ENCODE peak calls at places on chromosomes 1 and 21, in ten cellular contexts. One of them, this sample, is unnamed.

GRCh38 chr1:33256701-33257387 is 552 bp downstream of the ZNF362 start:
- DNase-seq in kidney tubule cell: peak
- DNase-seq in activated T-cell treated with anti-CD3 and anti-CD28 coated beads, Interleukin-2, amount 50 U/mL, for 1 hour: peak
- DNase-seq in psoas muscle: peak
- DNase-seq in ELR: peak
- DNase-seq in HTR-8/SVneo: no peak
- DNase-seq in smooth muscle cell of the brain vasculature: peak
- DNase-seq in ureter: peak
- DNase-seq in stimulated activated CD4-positive, alpha-beta T cell treated with anti-CD3 and anti-CD28 coated beads, Interleukin-2, amount 100 ng/mL, for 24 hours: peak
- DNase-seq in body of pancreas: peak
- DNase-seq in this sample: no peak

GRCh38 chr21:38343691-38344090 is 86.9 kb downstream of the KCNJ15 start:
- DNase-seq in kidney tubule cell: peak
- DNase-seq in activated T-cell treated with anti-CD3 and anti-CD28 coated beads, Interleukin-2, amount 50 U/mL, for 1 hour: no peak
- DNase-seq in psoas muscle: no peak
- DNase-seq in ELR: no peak
- DNase-seq in HTR-8/SVneo: no peak
- DNase-seq in smooth muscle cell of the brain vasculature: no peak
- DNase-seq in ureter: peak
- DNase-seq in stimulated activated CD4-positive, alpha-beta T cell treated with anti-CD3 and anti-CD28 coated beads, Interleukin-2, amount 100 ng/mL, for 24 hours: no peak
- DNase-seq in body of pancreas: peak
- DNase-seq in this sample: no peak

GRCh38 chr1:50959303-50959912 is 659 bp downstream of the FAF1 start:
- DNase-seq in kidney tubule cell: peak
- DNase-seq in activated T-cell treated with anti-CD3 and anti-CD28 coated beads, Interleukin-2, amount 50 U/mL, for 1 hour: no peak
- DNase-seq in psoas muscle: peak
- DNase-seq in ELR: peak
- DNase-seq in HTR-8/SVneo: no peak
- DNase-seq in smooth muscle cell of the brain vasculature: no peak
- DNase-seq in ureter: no peak
- DNase-seq in stimulated activated CD4-positive, alpha-beta T cell treated with anti-CD3 and anti-CD28 coated beads, Interleukin-2, amount 100 ng/mL, for 24 hours: no peak
- DNase-seq in body of pancreas: no peak
- DNase-seq in this sample: no peak

GRCh38 chr1:75632350-75632949 is 21.5 kb upstream of the SLC44A5 start:
- DNase-seq in kidney tubule cell: peak
- DNase-seq in activated T-cell treated with anti-CD3 and anti-CD28 coated beads, Interleukin-2, amount 50 U/mL, for 1 hour: no peak
- DNase-seq in psoas muscle: no peak
- DNase-seq in ELR: peak
- DNase-seq in HTR-8/SVneo: no peak
- DNase-seq in smooth muscle cell of the brain vasculature: no peak
- DNase-seq in ureter: no peak
- DNase-seq in stimulated activated CD4-positive, alpha-beta T cell treated with anti-CD3 and anti-CD28 coated beads, Interleukin-2, amount 100 ng/mL, for 24 hours: no peak
- DNase-seq in body of pancreas: no peak
- DNase-seq in this sample: no peak

GRCh38 chr1:202286622-202287097 is 55.1 kb downstream of the UBE2T start:
- DNase-seq in kidney tubule cell: peak
- DNase-seq in activated T-cell treated with anti-CD3 and anti-CD28 coated beads, Interleukin-2, amount 50 U/mL, for 1 hour: no peak
- DNase-seq in psoas muscle: peak
- DNase-seq in ELR: no peak
- DNase-seq in HTR-8/SVneo: no peak
- DNase-seq in smooth muscle cell of the brain vasculature: no peak
- DNase-seq in ureter: peak
- DNase-seq in stimulated activated CD4-positive, alpha-beta T cell treated with anti-CD3 and anti-CD28 coated beads, Interleukin-2, amount 100 ng/mL, for 24 hours: no peak
- DNase-seq in body of pancreas: peak
- DNase-seq in this sample: no peak

GRCh38 chr1:110672001-110672752 is 2.6 kb downstream of the KCNA3 start:
- DNase-seq in kidney tubule cell: no peak
- DNase-seq in activated T-cell treated with anti-CD3 and anti-CD28 coated beads, Interleukin-2, amount 50 U/mL, for 1 hour: peak
- DNase-seq in psoas muscle: no peak
- DNase-seq in ELR: peak
- DNase-seq in HTR-8/SVneo: no peak
- DNase-seq in smooth muscle cell of the brain vasculature: no peak
- DNase-seq in ureter: no peak
- DNase-seq in stimulated activated CD4-positive, alpha-beta T cell treated with anti-CD3 and anti-CD28 coated beads, Interleukin-2, amount 100 ng/mL, for 24 hours: peak
- DNase-seq in body of pancreas: no peak
- DNase-seq in this sample: no peak

GRCh38 chr1:101170506-101171050 is 66.2 kb upstream of the S1PR1 start:
- DNase-seq in kidney tubule cell: no peak
- DNase-seq in activated T-cell treated with anti-CD3 and anti-CD28 coated beads, Interleukin-2, amount 50 U/mL, for 1 hour: no peak
- DNase-seq in psoas muscle: no peak
- DNase-seq in ELR: no peak
- DNase-seq in HTR-8/SVneo: no peak
- DNase-seq in smooth muscle cell of the brain vasculature: no peak
- DNase-seq in ureter: no peak
- DNase-seq in stimulated activated CD4-positive, alpha-beta T cell treated with anti-CD3 and anti-CD28 coated beads, Interleukin-2, amount 100 ng/mL, for 24 hours: no peak
- DNase-seq in body of pancreas: no peak
- DNase-seq in this sample: no peak

GRCh38 chr1:31583995-31584868 is 7.9 kb downstream of the TINAGL1 start:
- DNase-seq in kidney tubule cell: peak
- DNase-seq in activated T-cell treated with anti-CD3 and anti-CD28 coated beads, Interleukin-2, amount 50 U/mL, for 1 hour: no peak
- DNase-seq in psoas muscle: peak
- DNase-seq in ELR: peak
- DNase-seq in HTR-8/SVneo: peak
- DNase-seq in smooth muscle cell of the brain vasculature: no peak
- DNase-seq in ureter: peak
- DNase-seq in stimulated activated CD4-positive, alpha-beta T cell treated with anti-CD3 and anti-CD28 coated beads, Interleukin-2, amount 100 ng/mL, for 24 hours: no peak
- DNase-seq in body of pancreas: peak
- DNase-seq in this sample: no peak

GRCh38 chr1:197672347-197672746 is 102.9 kb downstream of the DENND1B start:
- DNase-seq in kidney tubule cell: no peak
- DNase-seq in activated T-cell treated with anti-CD3 and anti-CD28 coated beads, Interleukin-2, amount 50 U/mL, for 1 hour: no peak
- DNase-seq in psoas muscle: no peak
- DNase-seq in ELR: no peak
- DNase-seq in HTR-8/SVneo: no peak
- DNase-seq in smooth muscle cell of the brain vasculature: no peak
- DNase-seq in ureter: no peak
- DNase-seq in stimulated activated CD4-positive, alpha-beta T cell treated with anti-CD3 and anti-CD28 coated beads, Interleukin-2, amount 100 ng/mL, for 24 hours: no peak
- DNase-seq in body of pancreas: no peak
- DNase-seq in this sample: no peak

GRCh38 chr1:198166900-198167299 is 10.1 kb downstream of the NEK7 start:
- DNase-seq in kidney tubule cell: no peak
- DNase-seq in activated T-cell treated with anti-CD3 and anti-CD28 coated beads, Interleukin-2, amount 50 U/mL, for 1 hour: no peak
- DNase-seq in psoas muscle: no peak
- DNase-seq in ELR: no peak
- DNase-seq in HTR-8/SVneo: no peak
- DNase-seq in smooth muscle cell of the brain vasculature: no peak
- DNase-seq in ureter: no peak
- DNase-seq in stimulated activated CD4-positive, alpha-beta T cell treated with anti-CD3 and anti-CD28 coated beads, Interleukin-2, amount 100 ng/mL, for 24 hours: no peak
- DNase-seq in body of pancreas: no peak
- DNase-seq in this sample: no peak

GRCh38 chr1:53525595-53525994 is 66.4 kb downstream of the DMRTB1 start:
- DNase-seq in kidney tubule cell: no peak
- DNase-seq in activated T-cell treated with anti-CD3 and anti-CD28 coated beads, Interleukin-2, amount 50 U/mL, for 1 hour: no peak
- DNase-seq in psoas muscle: no peak
- DNase-seq in ELR: peak
- DNase-seq in HTR-8/SVneo: no peak
- DNase-seq in smooth muscle cell of the brain vasculature: no peak
- DNase-seq in ureter: no peak
- DNase-seq in stimulated activated CD4-positive, alpha-beta T cell treated with anti-CD3 and anti-CD28 coated beads, Interleukin-2, amount 100 ng/mL, for 24 hours: no peak
- DNase-seq in body of pancreas: no peak
- DNase-seq in this sample: no peak

GRCh38 chr21:17370750-17371325 is 142.0 kb upstream of the CXADR start:
- DNase-seq in kidney tubule cell: no peak
- DNase-seq in activated T-cell treated with anti-CD3 and anti-CD28 coated beads, Interleukin-2, amount 50 U/mL, for 1 hour: no peak
- DNase-seq in psoas muscle: no peak
- DNase-seq in ELR: peak
- DNase-seq in HTR-8/SVneo: no peak
- DNase-seq in smooth muscle cell of the brain vasculature: no peak
- DNase-seq in ureter: no peak
- DNase-seq in stimulated activated CD4-positive, alpha-beta T cell treated with anti-CD3 and anti-CD28 coated beads, Interleukin-2, amount 100 ng/mL, for 24 hours: no peak
- DNase-seq in body of pancreas: no peak
- DNase-seq in this sample: no peak

GRCh38 chr1:197319631-197320030 is 51.6 kb downstream of the CRB1 start:
- DNase-seq in kidney tubule cell: no peak
- DNase-seq in activated T-cell treated with anti-CD3 and anti-CD28 coated beads, Interleukin-2, amount 50 U/mL, for 1 hour: no peak
- DNase-seq in psoas muscle: no peak
- DNase-seq in ELR: no peak
- DNase-seq in HTR-8/SVneo: no peak
- DNase-seq in smooth muscle cell of the brain vasculature: no peak
- DNase-seq in ureter: no peak
- DNase-seq in stimulated activated CD4-positive, alpha-beta T cell treated with anti-CD3 and anti-CD28 coated beads, Interleukin-2, amount 100 ng/mL, for 24 hours: no peak
- DNase-seq in body of pancreas: no peak
- DNase-seq in this sample: no peak

GRCh38 chr1:62285984-62286481 is 33.2 kb downstream of the KANK4 start:
- DNase-seq in kidney tubule cell: peak
- DNase-seq in activated T-cell treated with anti-CD3 and anti-CD28 coated beads, Interleukin-2, amount 50 U/mL, for 1 hour: no peak
- DNase-seq in psoas muscle: no peak
- DNase-seq in ELR: no peak
- DNase-seq in HTR-8/SVneo: no peak
- DNase-seq in smooth muscle cell of the brain vasculature: no peak
- DNase-seq in ureter: no peak
- DNase-seq in stimulated activated CD4-positive, alpha-beta T cell treated with anti-CD3 and anti-CD28 coated beads, Interleukin-2, amount 100 ng/mL, for 24 hours: no peak
- DNase-seq in body of pancreas: peak
- DNase-seq in this sample: no peak

GRCh38 chr1:212162635-212163034 is 122.6 kb upstream of the PPP2R5A start:
- DNase-seq in kidney tubule cell: peak
- DNase-seq in activated T-cell treated with anti-CD3 and anti-CD28 coated beads, Interleukin-2, amount 50 U/mL, for 1 hour: no peak
- DNase-seq in psoas muscle: no peak
- DNase-seq in ELR: no peak
- DNase-seq in HTR-8/SVneo: no peak
- DNase-seq in smooth muscle cell of the brain vasculature: peak
- DNase-seq in ureter: peak
- DNase-seq in stimulated activated CD4-positive, alpha-beta T cell treated with anti-CD3 and anti-CD28 coated beads, Interleukin-2, amount 100 ng/mL, for 24 hours: no peak
- DNase-seq in body of pancreas: no peak
- DNase-seq in this sample: no peak

GRCh38 chr1:165882168-165882837 is 54.9 kb downstream of the UCK2 start:
- DNase-seq in kidney tubule cell: no peak
- DNase-seq in activated T-cell treated with anti-CD3 and anti-CD28 coated beads, Interleukin-2, amount 50 U/mL, for 1 hour: no peak
- DNase-seq in psoas muscle: no peak
- DNase-seq in ELR: peak
- DNase-seq in HTR-8/SVneo: no peak
- DNase-seq in smooth muscle cell of the brain vasculature: no peak
- DNase-seq in ureter: no peak
- DNase-seq in stimulated activated CD4-positive, alpha-beta T cell treated with anti-CD3 and anti-CD28 coated beads, Interleukin-2, amount 100 ng/mL, for 24 hours: no peak
- DNase-seq in body of pancreas: no peak
- DNase-seq in this sample: no peak

GRCh38 chr1:41365772-41366427 is 4.7 kb downstream of the FOXO6 start:
- DNase-seq in kidney tubule cell: peak
- DNase-seq in activated T-cell treated with anti-CD3 and anti-CD28 coated beads, Interleukin-2, amount 50 U/mL, for 1 hour: peak
- DNase-seq in psoas muscle: no peak
- DNase-seq in ELR: no peak
- DNase-seq in HTR-8/SVneo: peak
- DNase-seq in smooth muscle cell of the brain vasculature: no peak
- DNase-seq in ureter: no peak
- DNase-seq in stimulated activated CD4-positive, alpha-beta T cell treated with anti-CD3 and anti-CD28 coated beads, Interleukin-2, amount 100 ng/mL, for 24 hours: no peak
- DNase-seq in body of pancreas: peak
- DNase-seq in this sample: no peak

GRCh38 chr1:160575112-160575664 is 4.1 kb downstream of the CD84 start:
- DNase-seq in kidney tubule cell: no peak
- DNase-seq in activated T-cell treated with anti-CD3 and anti-CD28 coated beads, Interleukin-2, amount 50 U/mL, for 1 hour: no peak
- DNase-seq in psoas muscle: no peak
- DNase-seq in ELR: no peak
- DNase-seq in HTR-8/SVneo: no peak
- DNase-seq in smooth muscle cell of the brain vasculature: no peak
- DNase-seq in ureter: no peak
- DNase-seq in stimulated activated CD4-positive, alpha-beta T cell treated with anti-CD3 and anti-CD28 coated beads, Interleukin-2, amount 100 ng/mL, for 24 hours: no peak
- DNase-seq in body of pancreas: no peak
- DNase-seq in this sample: no peak

GRCh38 chr1:228882785-228883450 is 147.6 kb downstream of the RHOU start:
- DNase-seq in kidney tubule cell: no peak
- DNase-seq in activated T-cell treated with anti-CD3 and anti-CD28 coated beads, Interleukin-2, amount 50 U/mL, for 1 hour: no peak
- DNase-seq in psoas muscle: no peak
- DNase-seq in ELR: no peak
- DNase-seq in HTR-8/SVneo: no peak
- DNase-seq in smooth muscle cell of the brain vasculature: no peak
- DNase-seq in ureter: peak
- DNase-seq in stimulated activated CD4-positive, alpha-beta T cell treated with anti-CD3 and anti-CD28 coated beads, Interleukin-2, amount 100 ng/mL, for 24 hours: no peak
- DNase-seq in body of pancreas: no peak
- DNase-seq in this sample: no peak

GRCh38 chr1:2315711-2316450 is 75.5 kb downstream of the MORN1 start:
- DNase-seq in kidney tubule cell: no peak
- DNase-seq in activated T-cell treated with anti-CD3 and anti-CD28 coated beads, Interleukin-2, amount 50 U/mL, for 1 hour: no peak
- DNase-seq in psoas muscle: no peak
- DNase-seq in ELR: no peak
- DNase-seq in HTR-8/SVneo: no peak
- DNase-seq in smooth muscle cell of the brain vasculature: no peak
- DNase-seq in ureter: no peak
- DNase-seq in stimulated activated CD4-positive, alpha-beta T cell treated with anti-CD3 and anti-CD28 coated beads, Interleukin-2, amount 100 ng/mL, for 24 hours: no peak
- DNase-seq in body of pancreas: no peak
- DNase-seq in this sample: no peak

This sample was measured in chondrocyte.